ENCODE peak calls at places on chromosomes 3 and 15, in seven cellular contexts. F, Y, X, Q, D, M and K are unnamed samples. For H3K9me3, the result is how much of the 10 kb centered on the place peaks cover.

GRCh38 chr3:80087769-80088168 is 320.0 kb upstream of the ROBO1 start:
- DNase-seq in F (no peak), Y (no peak), X (no peak), Q (no peak), D (no peak), M (no peak), K (no peak)

GRCh38 chr3:54278960-54279359 is 156.6 kb downstream of the CACNA2D3 start:
- DNase-seq in F (no peak), Y (no peak), X (no peak), Q (no peak), D (no peak), M (no peak), K (no peak)

GRCh38 chr15:33581032-33581431 is 270.3 kb downstream of the RYR3 start:
- DNase-seq in F (no peak), Y (peak), X (no peak), Q (peak), D (no peak), M (no peak), K (no peak)

GRCh38 chr15:94924971-94925593 is 693.7 kb downstream of the MCTP2 start:
- DNase-seq in F (no peak), Y (peak), X (no peak), Q (peak), D (no peak), M (no peak), K (peak)

GRCh38 chr15:43251863-43252241 is 14.9 kb downstream of the TGM5 start:
- DNase-seq in F (no peak), Y (no peak), X (no peak), Q (no peak), D (no peak), M (no peak), K (no peak)

GRCh38 chr3:39191773-39192172 is 622 bp downstream of the XIRP1 start:
- DNase-seq in F (no peak), Y (no peak), X (no peak), Q (no peak), D (no peak), M (no peak), K (no peak)

GRCh38 chr15:31197497-31198414 is 96.2 kb upstream of the TRPM1 start:
- DNase-seq in F (no peak), Y (no peak), X (peak), Q (no peak), D (peak), M (no peak), K (no peak)

GRCh38 chr15:71679223-71680078 is 130.9 kb upstream of the NR2E3 start:
- DNase-seq in F (no peak), Y (no peak), X (no peak), Q (peak), D (no peak), M (no peak), K (no peak)

GRCh38 chr3:71580636-71581215 is 2.8 kb downstream of the FOXP1 start:
- DNase-seq in F (no peak), Y (no peak), X (no peak), Q (no peak), D (no peak), M (no peak), K (no peak)

GRCh38 chr15:67832031-67832551 is 6.8 kb downstream of the SKOR1 start:
- DNase-seq in F (no peak), Y (no peak), X (peak), Q (no peak), D (no peak), M (no peak), K (no peak)

GRCh38 chr15:63701365-63701764 is 104.2 kb downstream of the FBXL22 start:
- DNase-seq in F (no peak), Y (no peak), X (no peak), Q (no peak), D (no peak), M (no peak), K (no peak)

GRCh38 chr3:22934973-22935372 is 268.2 kb upstream of the UBE2E2 start:
- DNase-seq in F (no peak), Y (no peak), X (no peak), Q (no peak), D (no peak), M (no peak), K (no peak)

GRCh38 chr15:45715528-45715927 is 80.7 kb downstream of the SQOR start:
- DNase-seq in F (no peak), Y (no peak), X (no peak), Q (no peak), D (no peak), M (no peak), K (no peak)

GRCh38 chr15:80906159-80906775 is 83.4 kb downstream of the MESD start:
- DNase-seq in F (no peak), Y (peak), X (no peak), Q (no peak), D (no peak), M (no peak), K (no peak)

GRCh38 chr3:42179110-42179725 is 86.8 kb downstream of the CCK start:
- DNase-seq in F (no peak), Y (peak), X (peak), Q (peak), D (no peak), M (peak), K (no peak)

GRCh38 chr3:85081191-85081895 is 122.6 kb downstream of the CADM2 start:
- DNase-seq in F (no peak), Y (peak), X (no peak), Q (no peak), D (no peak), M (no peak), K (no peak)

GRCh38 chr3:116912116-116912515 is 202.5 kb downstream of the TUSC7 start:
- DNase-seq in F (no peak), Y (peak), X (no peak), Q (no peak), D (no peak), M (no peak), K (no peak)

GRCh38 chr15:63396546-63396939 is 14.9 kb upstream of the CA12 start:
- DNase-seq in F (no peak), Y (no peak), X (no peak), Q (no peak), D (no peak), M (no peak), K (no peak)

GRCh38 chr3:13277130-13277783 is 142.9 kb downstream of the NUP210 start:
- DNase-seq in F (no peak), Y (no peak), X (no peak), Q (no peak), D (no peak), M (no peak), K (no peak)

GRCh38 chr3:42749753-42750231 is 23.3 kb downstream of the CCDC13 start:
- DNase-seq in F (no peak), Y (peak), X (no peak), Q (no peak), D (no peak), M (peak), K (no peak)

GRCh38 chr3:195908439-195909293 is at the start of gene TNK2:
- DNase-seq in F (peak), Y (peak), X (peak), Q (no peak), D (no peak), M (peak), K (no peak)

GRCh38 chr15:92954578-92954977 is 54.5 kb downstream of the CHD2 start:
- DNase-seq in F (no peak), Y (no peak), X (no peak), Q (no peak), D (no peak), M (no peak), K (no peak)

GRCh38 chr3:66253790-66254620 is 33.2 kb downstream of the SLC25A26 start:
- DNase-seq in F (no peak), Y (no peak), X (no peak), Q (no peak), D (no peak), M (no peak), K (no peak)

GRCh38 chr15:81040757-81041156 is 40.0 kb downstream of the TLNRD1 start:
- DNase-seq in F (no peak), Y (no peak), X (no peak), Q (no peak), D (no peak), M (no peak), K (no peak)

GRCh38 chr3:78096488-78097255 is 1056.8 kb downstream of the ROBO2 start:
- DNase-seq in F (no peak), Y (no peak), X (no peak), Q (no peak), D (no peak), M (no peak), K (no peak)

GRCh38 chr3:63853106-63853505 is 10.5 kb downstream of the THOC7 start:
- DNase-seq in F (no peak), Y (no peak), X (no peak), Q (no peak), D (no peak), M (no peak), K (no peak)

GRCh38 chr3:62174116-62174515 is 199.2 kb downstream of the FEZF2 start:
- DNase-seq in F (no peak), Y (no peak), X (no peak), Q (no peak), D (no peak), M (no peak), K (no peak)

GRCh38 chr15:84552896-84553295 is 47.9 kb upstream of the ZSCAN2 start:
- DNase-seq in F (no peak), Y (no peak), X (no peak), Q (no peak), D (no peak), M (no peak), K (no peak)

GRCh38 chr3:44045476-44046275 is 196.0 kb upstream of the TOPAZ1 start:
- DNase-seq in F (peak), Y (peak), X (no peak), Q (no peak), D (no peak), M (no peak), K (peak)

GRCh38 chr15:63203451-63204090 is 14.2 kb downstream of the RAB8B start:
- DNase-seq in F (peak), Y (peak), X (no peak), Q (no peak), D (no peak), M (no peak), K (no peak)

GRCh38 chr3:147191795-147192385 is 214.5 kb downstream of the ZIC4 start:
- DNase-seq in F (no peak), Y (peak), X (peak), Q (no peak), D (no peak), M (peak), K (peak)

GRCh38 chr3:128326051-128326823 is 140.5 kb downstream of the DNAJB8 start:
- DNase-seq in F (no peak), Y (no peak), X (peak), Q (no peak), D (no peak), M (no peak), K (no peak)

GRCh38 chr3:4814904-4815574 is 164.2 kb upstream of the BHLHE40 start:
- DNase-seq in F (no peak), Y (no peak), X (no peak), Q (no peak), D (no peak), M (no peak), K (no peak)

GRCh38 chr3:43213631-43214030 is 72.7 kb upstream of the SNRK start:
- DNase-seq in F (no peak), Y (no peak), X (no peak), Q (no peak), D (no peak), M (no peak), K (no peak)

GRCh38 chr15:96334705-96335428 is 4.4 kb downstream of the NR2F2 start:
- DNase-seq in F (no peak), Y (no peak), X (no peak), Q (no peak), D (no peak), M (no peak), K (peak)

GRCh38 chr3:117356296-117356695 is 646.7 kb downstream of the TUSC7 start:
- DNase-seq in F (no peak), Y (no peak), X (no peak), Q (no peak), D (no peak), M (no peak), K (no peak)

GRCh38 chr15:75228787-75229186 is 27.1 kb downstream of the C15orf39 start:
- DNase-seq in F (no peak), Y (no peak), X (no peak), Q (no peak), D (peak), M (no peak), K (no peak)

GRCh38 chr15:45669422-45669821 is 34.6 kb downstream of the SQOR start:
- DNase-seq in F (no peak), Y (no peak), X (no peak), Q (no peak), D (no peak), M (no peak), K (no peak)

GRCh38 chr3:13894096-13894811 is 14.4 kb upstream of the WNT7A start:
- DNase-seq in F (no peak), Y (no peak), X (no peak), Q (no peak), D (no peak), M (no peak), K (no peak)

GRCh38 chr3:146701246-146701645 is 96.1 kb upstream of the PLSCR5 start:
- DNase-seq in F (no peak), Y (no peak), X (no peak), Q (no peak), D (no peak), M (no peak), K (no peak)

DNA sequence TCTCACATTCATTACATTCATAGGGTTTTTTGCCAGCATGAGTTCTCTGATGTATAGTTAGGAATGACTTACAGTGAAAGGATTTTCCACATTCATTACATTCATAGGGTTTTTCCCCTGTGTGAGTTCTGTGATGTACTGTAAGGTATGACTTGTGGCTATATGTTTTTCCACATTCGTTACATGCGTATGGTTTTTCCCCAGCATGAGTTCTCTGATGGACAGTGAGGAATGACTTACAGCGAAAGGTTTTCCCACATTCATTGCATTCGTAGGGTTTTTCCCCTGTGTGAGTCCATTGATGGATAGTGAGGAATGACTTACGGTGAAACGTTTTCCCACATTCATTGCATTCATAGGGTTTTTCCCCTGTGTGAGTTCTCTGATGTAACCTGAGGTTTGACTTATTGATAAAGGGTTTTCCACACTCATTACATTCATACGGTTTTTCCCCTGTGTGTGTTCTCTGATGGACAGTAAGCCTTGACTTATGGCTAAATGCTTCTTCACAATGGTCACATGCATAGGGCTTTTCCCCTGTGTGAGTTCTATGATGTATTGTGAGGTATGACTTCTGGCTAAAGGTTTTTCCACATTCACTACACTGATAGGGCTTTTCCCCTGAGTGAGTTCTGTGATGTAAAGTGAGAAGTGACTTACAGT is 47.4 kb downstream of the ZNF717 start:
- DNase-seq in F (no peak), Y (no peak), X (no peak), Q (no peak), D (no peak), M (no peak), K (no peak)
- H3K9me3 ChIP-seq in F (under half), Y (half or more), X (half or more), Q (under half), D (half or more), M (under half), K (half or more)

GRCh38 chr3:197484204-197484901 is 71.4 kb downstream of the BDH1 start:
- DNase-seq in F (no peak), Y (no peak), X (no peak), Q (no peak), D (no peak), M (no peak), K (no peak)
- TF ChIP-seq POLR2A in F (no peak), Y (no peak), X (peak), Q (no peak), D (no peak), M (peak), K (no peak)

GRCh38 chr15:65517866-65518207 is 348 bp upstream of the DPP8 start:
- DNase-seq in F (no peak), Y (no peak), X (no peak), Q (no peak), D (no peak), M (no peak), K (no peak)
- H3K4me3 ChIP-seq in F (peak), Y (no peak), X (no peak), Q (no peak), D (peak), M (peak), K (peak)

DNA sequence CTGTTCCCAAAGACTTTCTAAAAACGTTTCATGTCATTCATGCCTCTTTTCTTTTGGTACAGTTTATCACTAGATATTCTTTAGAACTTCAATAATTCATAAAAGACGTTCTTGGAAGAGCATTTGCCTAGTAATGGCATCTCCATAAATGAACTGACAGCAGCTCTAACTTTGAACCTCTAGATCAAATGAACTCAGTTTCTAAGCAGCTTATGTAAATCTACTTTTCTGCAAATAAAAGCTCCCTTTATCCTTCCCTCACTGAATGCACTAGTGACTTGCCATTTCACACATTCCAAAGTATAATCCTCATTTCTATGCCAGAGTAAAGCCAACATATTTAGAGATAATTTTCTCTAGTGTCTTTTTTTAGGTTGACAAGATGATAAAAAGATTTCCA is 85.2 kb downstream of the ZMAT3 start:
- DNase-seq in F (no peak), Y (no peak), X (no peak), Q (no peak), D (no peak), M (no peak), K (no peak)
- H3K9me3 ChIP-seq in F (under half), Y (under half), X (under half), Q (under half), D (under half), M (under half), K (half or more)